ENCODE peak calls at places on chromosomes 7 and 10, in five cellular contexts. L is transverse colon, M is GM12878, I is breast epithelium, O is sigmoid colon. T is an unnamed sample.

GRCh38 chr7:142556745-142557144 is 192.5 kb upstream of the PRSS1 start:
- DNase-seq in L (peak; percentile 18), M (no peak), I (peak; percentile 82), O (no peak), T (no peak)

GRCh38 chr7:44193011-44193802 is 4.0 kb upstream of the GCK start:
- DNase-seq in L (no peak), M (no peak), I (no peak), O (no peak), T (no peak)

GRCh38 chr10:64102264-64102633 is 581.0 kb downstream of the REEP3 start:
- DNase-seq in L (no peak), M (no peak), I (no peak), O (no peak), T (no peak)

GRCh38 chr10:12782537-12782936 is 219.0 kb downstream of the CCDC3 start:
- DNase-seq in L (peak; percentile 47), M (no peak), I (no peak), O (peak; percentile 74), T (no peak)

GRCh38 chr10:110502851-110503301 is 5.2 kb downstream of the DUSP5 start:
- DNase-seq in L (peak; percentile 49), M (peak; percentile 93), I (peak; percentile 89), O (peak; percentile 91), T (no peak)

GRCh38 chr7:27103489-27104226 is 1.2 kb upstream of the HOXA2 start:
- DNase-seq in L (peak; percentile 53), M (no peak), I (no peak), O (peak; percentile 74), T (no peak)

GRCh38 chr10:13500201-13500600 is 28.6 kb downstream of the BEND7 start:
- DNase-seq in L (no peak), M (no peak), I (no peak), O (no peak), T (no peak)

GRCh38 chr10:13743101-13743693 is 156.4 kb downstream of the PRPF18 start:
- DNase-seq in L (no peak), M (peak; percentile 46), I (no peak), O (peak; percentile 32), T (no peak)

GRCh38 chr7:150382123-150382843 is 3.2 kb downstream of the ZNF775 start:
- DNase-seq in L (peak; percentile 63), M (no peak), I (peak; percentile 45), O (no peak), T (no peak)

GRCh38 chr10:117327262-117327661 is 48.0 kb downstream of the PDZD8 start:
- DNase-seq in L (no peak), M (no peak), I (no peak), O (no peak), T (no peak)
- TF ChIP-seq POLR2A in L (no peak), M (no peak), I (no peak), O (no peak), T (no peak)

GRCh38 chr10:6141296-6142151 is 52.7 kb downstream of the RBM17 start:
- DNase-seq in L (no peak), M (peak; percentile 73), I (no peak), O (no peak), T (no peak)
- TF ChIP-seq POLR2AphosphoS5 in L (no peak), M (no peak), I (no peak), O (no peak), T (peak; percentile 82)

DNA sequence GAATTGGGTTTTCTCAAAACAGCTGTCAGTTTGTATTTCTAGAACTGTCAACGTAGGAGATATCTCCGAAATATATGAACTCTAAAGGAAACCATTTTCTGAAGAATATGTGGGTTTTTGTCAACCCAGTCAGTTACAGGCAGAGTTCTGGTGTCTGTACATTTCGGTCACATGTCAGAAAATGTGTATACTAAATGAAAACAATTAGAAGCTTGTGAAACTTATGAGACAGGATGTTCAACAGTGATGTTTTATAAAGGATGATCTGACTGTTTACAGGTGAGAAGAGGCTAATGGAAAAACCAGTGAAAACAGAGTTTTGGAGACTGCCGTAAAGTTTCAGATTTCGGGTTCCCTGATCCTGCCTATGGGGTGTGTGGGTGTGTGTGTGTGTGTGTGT is 6.2 kb downstream of the JAZF1 start:
- DNase-seq in L (no peak), M (no peak), I (no peak), O (no peak), T (no peak)
- H3K4me1 ChIP-seq in L (no peaks in the 10 kb centered on the region), M (peaks cover 5% of the 10 kb centered on the region), I (peaks cover 5% of the 10 kb centered on the region), O (peaks cover 42% of the 10 kb centered on the region), T (peaks cover 34% of the 10 kb centered on the region)

GRCh38 chr10:75451927-75452326 is 20.5 kb downstream of the LRMDA start:
- DNase-seq in L (no peak), M (no peak), I (no peak), O (no peak), T (no peak)

GRCh38 chr10:75450654-75451419 is 19.4 kb downstream of the LRMDA start:
- DNase-seq in L (no peak), M (no peak), I (no peak), O (no peak), T (no peak)

GRCh38 chr10:75456122-75456521 is 24.7 kb downstream of the LRMDA start:
- DNase-seq in L (no peak), M (no peak), I (no peak), O (no peak), T (peak; percentile 11)

GRCh38 chr10:75450062-75450429 is 18.6 kb downstream of the LRMDA start:
- DNase-seq in L (no peak), M (no peak), I (no peak), O (no peak), T (no peak)

GRCh38 chr10:75452997-75453396 is 21.6 kb downstream of the LRMDA start:
- DNase-seq in L (no peak), M (no peak), I (no peak), O (no peak), T (no peak)
- TF ChIP-seq POLR2A in L (no peak), M (no peak), I (no peak), O (no peak), T (no peak)

GRCh38 chr7:158811461-158811860 is 17.8 kb downstream of the ESYT2 start:
- DNase-seq in L (no peak), M (no peak), I (no peak), O (no peak), T (no peak)
- TF ChIP-seq POLR2AphosphoS5 in L (no peak), M (no peak), I (no peak), O (peak; percentile 13), T (no peak)

GRCh38 chr10:102723989-102724388 is 9.6 kb downstream of the SFXN2 start:
- DNase-seq in L (no peak), M (no peak), I (no peak), O (no peak), T (no peak)

GRCh38 chr10:102720337-102720736 is 5.9 kb downstream of the SFXN2 start:
- DNase-seq in L (no peak), M (no peak), I (no peak), O (no peak), T (no peak)

GRCh38 chr10:102718220-102718619 is 3.8 kb downstream of the SFXN2 start:
- DNase-seq in L (no peak), M (no peak), I (no peak), O (no peak), T (no peak)

GRCh38 chr10:102721954-102722353 is 7.5 kb downstream of the SFXN2 start:
- DNase-seq in L (no peak), M (no peak), I (no peak), O (no peak), T (no peak)

DNA sequence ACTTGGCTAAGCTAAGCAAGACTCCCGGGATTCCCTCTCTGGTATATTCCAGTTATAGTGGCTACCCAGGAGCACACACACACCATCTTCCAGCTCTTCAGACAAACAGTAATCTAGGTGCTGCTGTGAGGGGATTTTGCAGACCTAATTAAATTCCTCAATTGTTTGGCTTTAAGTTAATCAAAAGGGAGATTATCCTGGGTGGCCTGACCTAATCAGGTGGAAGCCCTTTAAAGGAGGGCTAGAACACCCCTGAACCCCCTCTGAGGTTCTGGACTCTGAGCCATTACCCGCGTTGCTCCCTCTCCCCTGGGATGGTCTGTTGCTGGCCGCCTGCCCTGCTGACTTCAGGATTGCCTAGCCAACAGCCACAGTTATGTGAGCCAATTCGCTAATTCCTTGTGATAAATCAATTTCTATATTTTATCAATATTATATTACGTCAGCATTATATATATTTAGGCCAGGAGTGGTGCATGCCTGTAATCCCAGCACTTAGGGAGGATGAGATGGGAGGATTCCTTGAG is 6.4 kb downstream of the SFXN2 start:
- DNase-seq in L (no peak), M (no peak), I (no peak), O (no peak), T (no peak)
- H3K4me1 ChIP-seq in L (no peaks in the 10 kb centered on the region), M (peaks cover 5% of the 10 kb centered on the region), I (no peaks in the 10 kb centered on the region), O (no peaks in the 10 kb centered on the region), T (peaks cover 6% of the 10 kb centered on the region)